ENCODE peak calls at places on chromosomes 5 and 9, in eight cellular contexts. One of them, this sample, is unnamed.
A peak's percentile ranks its signal among the peaks of the same experiment; 100 is the strongest.

GRCh38 chr5:73460133-73460532 is 11.6 kb upstream of the FOXD1 start:
- DNase-seq in AG04450: no peak
- DNase-seq in GM03348: no peak
- DNase-seq in astrocyte: no peak
- DNase-seq in H4: no peak
- DNase-seq in T-helper 2 cell: no peak
- DNase-seq in NCI-H526 treated with DMSO at 0.1 percent for 48 hours: no peak
- DNase-seq in GM20000: no peak
- DNase-seq in this sample: no peak

GRCh38 chr5:127844631-127845030 is 141.4 kb downstream of the CCDC192 start:
- DNase-seq in H4: peak; percentile 26
- DNase-seq in GM03348: no peak
- DNase-seq in T-helper 2 cell: no peak
- DNase-seq in GM20000: no peak
- DNase-seq in NCI-H526 treated with DMSO at 0.1 percent for 48 hours: no peak
- DNase-seq in AG04450: no peak
- DNase-seq in astrocyte: no peak
- DNase-seq in this sample: no peak

GRCh38 chr5:143002459-143003327 is 232.5 kb downstream of the ARHGAP26 start:
- DNase-seq in NCI-H526 treated with DMSO at 0.1 percent for 48 hours: no peak
- DNase-seq in H4: peak; percentile 81
- DNase-seq in GM20000: peak; percentile 74
- DNase-seq in AG04450: no peak
- DNase-seq in astrocyte: peak; percentile 93
- DNase-seq in GM03348: peak; percentile 73
- DNase-seq in T-helper 2 cell: no peak
- DNase-seq in this sample: peak; percentile 66

GRCh38 chr5:111697215-111697614 is 59.8 kb downstream of the NREP start:
- DNase-seq in GM03348: no peak
- DNase-seq in AG04450: no peak
- DNase-seq in NCI-H526 treated with DMSO at 0.1 percent for 48 hours: no peak
- DNase-seq in T-helper 2 cell: no peak
- DNase-seq in H4: no peak
- DNase-seq in astrocyte: peak; percentile 44
- DNase-seq in GM20000: no peak
- DNase-seq in this sample: no peak

GRCh38 chr9:15377625-15378252 is 44.9 kb upstream of the SNAPC3 start:
- DNase-seq in NCI-H526 treated with DMSO at 0.1 percent for 48 hours: no peak
- DNase-seq in T-helper 2 cell: no peak
- DNase-seq in H4: no peak
- DNase-seq in GM03348: no peak
- DNase-seq in GM20000: no peak
- DNase-seq in astrocyte: no peak
- DNase-seq in AG04450: no peak
- DNase-seq in this sample: no peak

GRCh38 chr5:175683231-175683630 is 25.4 kb downstream of the HRH2 start:
- DNase-seq in H4: no peak
- DNase-seq in GM03348: no peak
- DNase-seq in T-helper 2 cell: no peak
- DNase-seq in GM20000: no peak
- DNase-seq in AG04450: no peak
- DNase-seq in astrocyte: no peak
- DNase-seq in NCI-H526 treated with DMSO at 0.1 percent for 48 hours: no peak
- DNase-seq in this sample: no peak

GRCh38 chr5:110105692-110106091 is 416.0 kb downstream of the MAN2A1 start:
- DNase-seq in AG04450: no peak
- DNase-seq in GM20000: no peak
- DNase-seq in H4: peak; percentile 60
- DNase-seq in astrocyte: peak; percentile 21
- DNase-seq in T-helper 2 cell: no peak
- DNase-seq in NCI-H526 treated with DMSO at 0.1 percent for 48 hours: no peak
- DNase-seq in GM03348: peak; percentile 35
- DNase-seq in this sample: no peak

GRCh38 chr5:116528519-116529234 is 45.9 kb downstream of the SEMA6A start:
- DNase-seq in GM20000: no peak
- DNase-seq in T-helper 2 cell: no peak
- DNase-seq in NCI-H526 treated with DMSO at 0.1 percent for 48 hours: no peak
- DNase-seq in AG04450: no peak
- DNase-seq in GM03348: no peak
- DNase-seq in H4: no peak
- DNase-seq in astrocyte: no peak
- DNase-seq in this sample: no peak

GRCh38 chr5:112742424-112742823 is 4.7 kb downstream of the APC start:
- DNase-seq in H4: peak; percentile 47
- DNase-seq in GM03348: no peak
- DNase-seq in NCI-H526 treated with DMSO at 0.1 percent for 48 hours: no peak
- DNase-seq in GM20000: no peak
- DNase-seq in astrocyte: no peak
- DNase-seq in AG04450: no peak
- DNase-seq in T-helper 2 cell: no peak
- DNase-seq in this sample: no peak

GRCh38 chr5:148268556-148268955 is at the start of gene SPINK13:
- DNase-seq in GM20000: no peak
- DNase-seq in T-helper 2 cell: no peak
- DNase-seq in astrocyte: peak; percentile 82
- DNase-seq in NCI-H526 treated with DMSO at 0.1 percent for 48 hours: no peak
- DNase-seq in GM03348: peak; percentile 29
- DNase-seq in AG04450: no peak
- DNase-seq in H4: peak; percentile 68
- DNase-seq in this sample: no peak

GRCh38 chr5:171899792-171900191 is 106.6 kb downstream of the FBXW11 start:
- DNase-seq in astrocyte: no peak
- DNase-seq in NCI-H526 treated with DMSO at 0.1 percent for 48 hours: no peak
- DNase-seq in H4: no peak
- DNase-seq in AG04450: no peak
- DNase-seq in T-helper 2 cell: no peak
- DNase-seq in GM20000: no peak
- DNase-seq in GM03348: no peak
- DNase-seq in this sample: no peak

GRCh38 chr5:60958712-60959111 is 13.7 kb downstream of the NDUFAF2 start:
- DNase-seq in GM03348: no peak
- DNase-seq in AG04450: no peak
- DNase-seq in NCI-H526 treated with DMSO at 0.1 percent for 48 hours: no peak
- DNase-seq in astrocyte: no peak
- DNase-seq in GM20000: no peak
- DNase-seq in H4: no peak
- DNase-seq in T-helper 2 cell: no peak
- DNase-seq in this sample: no peak

GRCh38 chr5:53303105-53303504 is 177.3 kb upstream of the FST start:
- DNase-seq in astrocyte: peak; percentile 93
- DNase-seq in AG04450: peak; percentile 29
- DNase-seq in T-helper 2 cell: no peak
- DNase-seq in H4: no peak
- DNase-seq in GM20000: no peak
- DNase-seq in NCI-H526 treated with DMSO at 0.1 percent for 48 hours: no peak
- DNase-seq in GM03348: peak; percentile 56
- DNase-seq in this sample: no peak

GRCh38 chr5:67306997-67307580 is 110.5 kb upstream of the CD180 start:
- DNase-seq in astrocyte: peak; percentile 45
- DNase-seq in T-helper 2 cell: no peak
- DNase-seq in AG04450: no peak
- DNase-seq in GM20000: no peak
- DNase-seq in NCI-H526 treated with DMSO at 0.1 percent for 48 hours: no peak
- DNase-seq in H4: no peak
- DNase-seq in GM03348: no peak
- DNase-seq in this sample: no peak

GRCh38 chr5:1127991-1128785 is 16.3 kb upstream of the SLC12A7 start:
- DNase-seq in GM03348: no peak
- DNase-seq in H4: no peak
- DNase-seq in GM20000: no peak
- DNase-seq in AG04450: no peak
- DNase-seq in astrocyte: no peak
- DNase-seq in NCI-H526 treated with DMSO at 0.1 percent for 48 hours: no peak
- DNase-seq in T-helper 2 cell: no peak
- DNase-seq in this sample: no peak

GRCh38 chr9:3508531-3509374 is 17.0 kb downstream of the RFX3 start:
- DNase-seq in H4: peak; percentile 4
- DNase-seq in astrocyte: peak; percentile 53
- DNase-seq in AG04450: no peak
- DNase-seq in GM20000: no peak
- DNase-seq in GM03348: no peak
- DNase-seq in NCI-H526 treated with DMSO at 0.1 percent for 48 hours: peak; percentile 77
- DNase-seq in T-helper 2 cell: no peak
- DNase-seq in this sample: no peak

GRCh38 chr5:125023673-125024072 is 277.2 kb upstream of the ZNF608 start:
- DNase-seq in T-helper 2 cell: no peak
- DNase-seq in GM03348: no peak
- DNase-seq in GM20000: no peak
- DNase-seq in astrocyte: peak; percentile 57
- DNase-seq in H4: no peak
- DNase-seq in NCI-H526 treated with DMSO at 0.1 percent for 48 hours: no peak
- DNase-seq in AG04450: no peak
- DNase-seq in this sample: no peak

GRCh38 chr5:143582869-143583268 is 179.4 kb upstream of the NR3C1 start:
- DNase-seq in astrocyte: no peak
- DNase-seq in T-helper 2 cell: no peak
- DNase-seq in H4: no peak
- DNase-seq in GM20000: no peak
- DNase-seq in GM03348: no peak
- DNase-seq in NCI-H526 treated with DMSO at 0.1 percent for 48 hours: no peak
- DNase-seq in AG04450: no peak
- DNase-seq in this sample: no peak

GRCh38 chr9:120412425-120412951 is 167.5 kb downstream of the CDK5RAP2 start:
- DNase-seq in AG04450: peak; percentile 39
- DNase-seq in GM03348: peak; percentile 65
- DNase-seq in H4: peak; percentile 16
- DNase-seq in NCI-H526 treated with DMSO at 0.1 percent for 48 hours: no peak
- DNase-seq in T-helper 2 cell: no peak
- DNase-seq in GM20000: no peak
- DNase-seq in astrocyte: peak; percentile 93
- DNase-seq in this sample: no peak

GRCh38 chr5:127957183-127957582 is 126.4 kb upstream of the SLC12A2 start:
- DNase-seq in GM20000: no peak
- DNase-seq in H4: peak; percentile 21
- DNase-seq in AG04450: peak; percentile 27
- DNase-seq in astrocyte: peak; percentile 52
- DNase-seq in GM03348: peak; percentile 45
- DNase-seq in T-helper 2 cell: no peak
- DNase-seq in NCI-H526 treated with DMSO at 0.1 percent for 48 hours: no peak
- DNase-seq in this sample: no peak

GRCh38 chr5:102754499-102755424 is at the start of gene PAM:
- DNase-seq in NCI-H526 treated with DMSO at 0.1 percent for 48 hours: peak; percentile 59
- DNase-seq in GM03348: peak; percentile 93
- DNase-seq in AG04450: no peak
- DNase-seq in astrocyte: peak; percentile 46
- DNase-seq in GM20000: peak; percentile 96
- DNase-seq in H4: peak; percentile 58
- DNase-seq in T-helper 2 cell: peak; percentile 35
- DNase-seq in this sample: peak; percentile 74

GRCh38 chr9:84668204-84669007 is 1.1 kb upstream of the NTRK2 start:
- DNase-seq in AG04450: no peak
- DNase-seq in NCI-H526 treated with DMSO at 0.1 percent for 48 hours: peak; percentile 72
- DNase-seq in T-helper 2 cell: no peak
- DNase-seq in astrocyte: peak; percentile 43
- DNase-seq in GM20000: peak; percentile 77
- DNase-seq in H4: peak; percentile 56
- DNase-seq in GM03348: peak; percentile 80
- DNase-seq in this sample: peak; percentile 21

GRCh38 chr9:91994422-91994821 is 44.4 kb upstream of the ROR2 start:
- DNase-seq in GM03348: no peak
- DNase-seq in H4: no peak
- DNase-seq in NCI-H526 treated with DMSO at 0.1 percent for 48 hours: no peak
- DNase-seq in astrocyte: no peak
- DNase-seq in T-helper 2 cell: no peak
- DNase-seq in AG04450: no peak
- DNase-seq in GM20000: no peak
- DNase-seq in this sample: no peak

GRCh38 chr5:10323588-10324488 is 16.1 kb upstream of the CMBL start:
- DNase-seq in NCI-H526 treated with DMSO at 0.1 percent for 48 hours: no peak
- DNase-seq in AG04450: no peak
- DNase-seq in H4: peak; percentile 39
- DNase-seq in astrocyte: peak; percentile 30
- DNase-seq in T-helper 2 cell: no peak
- DNase-seq in GM03348: peak; percentile 57
- DNase-seq in GM20000: no peak
- DNase-seq in this sample: no peak

GRCh38 chr5:141488591-141489478 is at the start of gene PCDHGC5:
- DNase-seq in astrocyte: peak; percentile 74
- DNase-seq in GM20000: peak; percentile 8
- DNase-seq in NCI-H526 treated with DMSO at 0.1 percent for 48 hours: no peak
- DNase-seq in AG04450: peak; percentile 56
- DNase-seq in GM03348: peak; percentile 89
- DNase-seq in H4: no peak
- DNase-seq in T-helper 2 cell: no peak
- DNase-seq in this sample: no peak

GRCh38 chr5:124996764-124997077 is 250.3 kb upstream of the ZNF608 start:
- DNase-seq in NCI-H526 treated with DMSO at 0.1 percent for 48 hours: no peak
- DNase-seq in GM03348: no peak
- DNase-seq in GM20000: no peak
- DNase-seq in H4: peak; percentile 43
- DNase-seq in AG04450: no peak
- DNase-seq in astrocyte: peak; percentile 71
- DNase-seq in T-helper 2 cell: no peak
- DNase-seq in this sample: no peak

GRCh38 chr9:127566351-127567001 is 45.6 kb upstream of the STXBP1 start:
- DNase-seq in AG04450: no peak
- DNase-seq in NCI-H526 treated with DMSO at 0.1 percent for 48 hours: no peak
- DNase-seq in GM03348: no peak
- DNase-seq in H4: no peak
- DNase-seq in T-helper 2 cell: no peak
- DNase-seq in GM20000: no peak
- DNase-seq in astrocyte: no peak
- DNase-seq in this sample: no peak

GRCh38 chr5:92145852-92146251 is 762.7 kb upstream of the ARRDC3 start:
- DNase-seq in H4: no peak
- DNase-seq in astrocyte: no peak
- DNase-seq in AG04450: no peak
- DNase-seq in GM20000: no peak
- DNase-seq in NCI-H526 treated with DMSO at 0.1 percent for 48 hours: peak; percentile 40
- DNase-seq in T-helper 2 cell: no peak
- DNase-seq in GM03348: no peak
- DNase-seq in this sample: no peak

GRCh38 chr5:153618857-153619256 is 128.4 kb downstream of the GRIA1 start:
- DNase-seq in H4: no peak
- DNase-seq in AG04450: no peak
- DNase-seq in T-helper 2 cell: no peak
- DNase-seq in NCI-H526 treated with DMSO at 0.1 percent for 48 hours: no peak
- DNase-seq in GM03348: peak; percentile 21
- DNase-seq in GM20000: no peak
- DNase-seq in astrocyte: peak; percentile 55
- DNase-seq in this sample: no peak

GRCh38 chr9:37623267-37623666 is 27.5 kb upstream of the FRMPD1 start:
- DNase-seq in NCI-H526 treated with DMSO at 0.1 percent for 48 hours: no peak
- DNase-seq in GM20000: no peak
- DNase-seq in T-helper 2 cell: no peak
- DNase-seq in H4: no peak
- DNase-seq in AG04450: no peak
- DNase-seq in GM03348: no peak
- DNase-seq in astrocyte: no peak
- DNase-seq in this sample: no peak